ENCODE peak calls at places on chromosomes 5 and 9, in nine cellular contexts. L, J, S, Q, F, B, I, D and H are unnamed samples.

GRCh38 chr9:119556129-119556875 is 187.1 kb upstream of the BRINP1 start:
- DNase-seq in L (peak), J (peak), S (peak), Q (peak), F (no peak), B (peak), I (peak), D (peak), H (peak)

GRCh38 chr5:98736753-98737152 is 36.7 kb upstream of the RGMB start:
- DNase-seq in L (no peak), J (no peak), S (no peak), Q (no peak), F (no peak), B (no peak), I (no peak), D (no peak), H (no peak)

GRCh38 chr9:121892706-121893105 is 200.4 kb downstream of the TTLL11 start:
- DNase-seq in L (no peak), J (no peak), S (no peak), Q (no peak), F (no peak), B (peak), I (no peak), D (no peak), H (no peak)

GRCh38 chr5:122258840-122259239 is 53.2 kb upstream of the SNCAIP start:
- DNase-seq in L (no peak), J (no peak), S (no peak), Q (no peak), F (no peak), B (no peak), I (no peak), D (no peak), H (no peak)

GRCh38 chr9:114207034-114207815 is 51.9 kb downstream of the COL27A1 start:
- DNase-seq in L (no peak), J (peak), S (no peak), Q (peak), F (no peak), B (peak), I (no peak), D (no peak), H (no peak)

GRCh38 chr9:132589148-132590036 is 7.0 kb downstream of the BARHL1 start:
- DNase-seq in L (no peak), J (no peak), S (no peak), Q (no peak), F (no peak), B (no peak), I (no peak), D (no peak), H (peak)

GRCh38 chr5:8984386-8984785 is 561.5 kb downstream of the SEMA5A start:
- DNase-seq in L (no peak), J (no peak), S (no peak), Q (no peak), F (no peak), B (no peak), I (no peak), D (no peak), H (no peak)

GRCh38 chr5:71529682-71530081 is 57.5 kb upstream of the MCCC2 start:
- DNase-seq in L (no peak), J (no peak), S (no peak), Q (no peak), F (no peak), B (no peak), I (no peak), D (no peak), H (no peak)

GRCh38 chr5:155082401-155082800 is 68.8 kb downstream of the KIF4B start:
- DNase-seq in L (no peak), J (peak), S (no peak), Q (no peak), F (no peak), B (peak), I (no peak), D (no peak), H (no peak)

GRCh38 chr9:114697951-114698351 is 16.0 kb upstream of the TEX48 start:
- DNase-seq in L (no peak), J (no peak), S (no peak), Q (no peak), F (no peak), B (no peak), I (peak), D (no peak), H (no peak)

GRCh38 chr5:34817558-34818351 is 21.2 kb upstream of the TTC23L start:
- DNase-seq in L (no peak), J (peak), S (no peak), Q (no peak), F (no peak), B (peak), I (no peak), D (no peak), H (no peak)

GRCh38 chr5:173834070-173834771 is 53.9 kb upstream of the CPEB4 start:
- DNase-seq in L (no peak), J (no peak), S (no peak), Q (peak), F (no peak), B (peak), I (no peak), D (no peak), H (no peak)

GRCh38 chr5:142201471-142201887 is 92.9 kb downstream of the NDFIP1 start:
- DNase-seq in L (no peak), J (peak), S (no peak), Q (no peak), F (no peak), B (peak), I (no peak), D (no peak), H (no peak)

GRCh38 chr9:35910613-35911488 is 1.6 kb downstream of the SPAAR start:
- DNase-seq in L (no peak), J (no peak), S (no peak), Q (peak), F (no peak), B (peak), I (peak), D (peak), H (no peak)

GRCh38 chr5:16245956-16246355 is 66.4 kb upstream of the MARCHF11 start:
- DNase-seq in L (no peak), J (no peak), S (no peak), Q (no peak), F (no peak), B (peak), I (no peak), D (no peak), H (no peak)

GRCh38 chr5:119355244-119355635 is 579 bp upstream of the TNFAIP8 start:
- DNase-seq in L (no peak), J (no peak), S (no peak), Q (no peak), F (no peak), B (no peak), I (peak), D (no peak), H (no peak)

GRCh38 chr5:168047043-168047668 is 244.3 kb upstream of the WWC1 start:
- DNase-seq in L (no peak), J (no peak), S (no peak), Q (peak), F (no peak), B (peak), I (peak), D (peak), H (no peak)

GRCh38 chr5:69029292-69029691 is 64.5 kb upstream of the SLC30A5 start:
- DNase-seq in L (no peak), J (no peak), S (no peak), Q (no peak), F (no peak), B (no peak), I (no peak), D (no peak), H (no peak)